ENCODE peak calls at places on chromosomes 12 and 14, in seven cellular contexts. V is SK-N-SH, U is nephron progenitor cell, N is fibroblast of lung, Q is stomach, M is activated B cell treated with CpG ODN at 0.5 μM for 24 hours, J is MCF 10A. P is an unnamed sample.

GRCh38 chr14:21227981-21228380 is 41.3 kb downstream of the HNRNPC start:
- DNase-seq in V (no peak), U (no peak), N (no peak), Q (no peak), M (no peak), J (no peak), P (no peak)

GRCh38 chr12:130669205-130669557 is 46.9 kb downstream of the RIMBP2 start:
- DNase-seq in V (no peak), U (no peak), N (no peak), Q (no peak), M (no peak), J (no peak), P (no peak)

GRCh38 chr14:89425931-89426330 is 8.9 kb upstream of the FOXN3 start:
- DNase-seq in V (no peak), U (no peak), N (peak), Q (no peak), M (no peak), J (peak), P (peak)

GRCh38 chr12:125069616-125070015 is 4.4 kb downstream of the AACS start:
- DNase-seq in V (no peak), U (no peak), N (no peak), Q (no peak), M (no peak), J (no peak), P (no peak)

GRCh38 chr12:68242777-68243176 is 10.6 kb downstream of the IL22 start:
- DNase-seq in V (no peak), U (no peak), N (no peak), Q (no peak), M (no peak), J (no peak), P (no peak)

GRCh38 chr12:47206450-47206830 is 126.7 kb upstream of the AMIGO2 start:
- DNase-seq in V (no peak), U (no peak), N (no peak), Q (no peak), M (no peak), J (no peak), P (no peak)

GRCh38 chr12:6850796-6851152 is 312 bp downstream of the CDCA3 start:
- DNase-seq in V (no peak), U (no peak), N (no peak), Q (no peak), M (no peak), J (no peak), P (no peak)

GRCh38 chr12:22738945-22739344 is 114.0 kb downstream of the ETNK1 start:
- DNase-seq in V (no peak), U (no peak), N (peak), Q (no peak), M (no peak), J (peak), P (peak)

GRCh38 chr14:25180221-25180620 is 130.3 kb upstream of the STXBP6 start:
- DNase-seq in V (no peak), U (no peak), N (no peak), Q (no peak), M (no peak), J (no peak), P (no peak)

GRCh38 chr12:111284709-111285108 is 84.2 kb downstream of the PHETA1 start:
- DNase-seq in V (no peak), U (no peak), N (no peak), Q (no peak), M (no peak), J (no peak), P (no peak)

GRCh38 chr12:51886021-51886710 is 1.7 kb upstream of the ANKRD33 start:
- DNase-seq in V (no peak), U (no peak), N (peak), Q (no peak), M (no peak), J (peak), P (peak)

GRCh38 chr12:119721306-119721705 is 53.4 kb downstream of the PRKAB1 start:
- DNase-seq in V (no peak), U (no peak), N (no peak), Q (no peak), M (no peak), J (no peak), P (no peak)

GRCh38 chr14:92108345-92109254 is 2.2 kb upstream of the ATXN3 start:
- DNase-seq in V (no peak), U (peak), N (no peak), Q (no peak), M (peak), J (no peak), P (no peak)

GRCh38 chr14:103501921-103502669 is 20.5 kb downstream of the CKB start:
- DNase-seq in V (no peak), U (no peak), N (no peak), Q (no peak), M (no peak), J (no peak), P (no peak)

GRCh38 chr12:94844452-94844851 is 159.0 kb downstream of the NDUFA12 start:
- DNase-seq in V (no peak), U (no peak), N (no peak), Q (no peak), M (no peak), J (no peak), P (no peak)

GRCh38 chr12:113154351-113154973 is 4.9 kb downstream of the CFAP73 start:
- DNase-seq in V (peak), U (peak), N (peak), Q (no peak), M (no peak), J (no peak), P (no peak)

DNA sequence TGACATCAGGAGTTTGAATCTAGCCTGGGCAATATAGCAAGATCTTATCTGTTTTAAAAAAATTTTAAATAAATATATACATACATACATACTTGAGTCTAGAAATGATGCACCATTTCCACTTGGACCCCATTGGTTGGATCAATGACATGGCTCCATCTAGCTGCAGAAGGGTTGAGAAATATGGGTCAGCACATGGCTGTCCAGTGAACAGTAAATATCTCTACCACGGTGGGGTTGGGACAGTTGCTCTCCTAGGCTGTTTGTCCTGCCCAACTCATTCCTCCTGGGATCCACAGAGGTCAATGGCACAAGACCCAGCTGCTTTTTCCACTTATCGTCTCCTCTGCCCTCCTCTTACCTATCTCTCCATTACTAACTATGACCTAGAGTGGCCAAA is 23.6 kb downstream of the PLEKHH1 start:
- DNase-seq in V (no peak), U (no peak), N (no peak), Q (no peak), M (no peak), J (no peak), P (no peak)
- TF ChIP-seq CTCF in V (no peak), U (no peak), N (no peak), Q (no peak), M (no peak), J (no peak), P (no peak)

GRCh38 chr14:94685166-94685581 is 73.0 kb downstream of the SERPINA3 start:
- DNase-seq in V (peak), U (no peak), N (no peak), Q (no peak), M (no peak), J (no peak), P (no peak)
- TF ChIP-seq CTCF in V (no peak), U (no peak), N (no peak), Q (no peak), M (no peak), J (no peak), P (no peak)

GRCh38 chr14:53327716-53328115 is 174.6 kb upstream of the DDHD1 start:
- DNase-seq in V (no peak), U (no peak), N (peak), Q (no peak), M (no peak), J (peak), P (peak)

GRCh38 chr14:53330441-53330840 is 177.3 kb upstream of the DDHD1 start:
- DNase-seq in V (no peak), U (no peak), N (no peak), Q (no peak), M (no peak), J (no peak), P (no peak)

GRCh38 chr14:53331247-53331646 is 178.1 kb upstream of the DDHD1 start:
- DNase-seq in V (no peak), U (no peak), N (peak), Q (no peak), M (no peak), J (peak), P (peak)

DNA sequence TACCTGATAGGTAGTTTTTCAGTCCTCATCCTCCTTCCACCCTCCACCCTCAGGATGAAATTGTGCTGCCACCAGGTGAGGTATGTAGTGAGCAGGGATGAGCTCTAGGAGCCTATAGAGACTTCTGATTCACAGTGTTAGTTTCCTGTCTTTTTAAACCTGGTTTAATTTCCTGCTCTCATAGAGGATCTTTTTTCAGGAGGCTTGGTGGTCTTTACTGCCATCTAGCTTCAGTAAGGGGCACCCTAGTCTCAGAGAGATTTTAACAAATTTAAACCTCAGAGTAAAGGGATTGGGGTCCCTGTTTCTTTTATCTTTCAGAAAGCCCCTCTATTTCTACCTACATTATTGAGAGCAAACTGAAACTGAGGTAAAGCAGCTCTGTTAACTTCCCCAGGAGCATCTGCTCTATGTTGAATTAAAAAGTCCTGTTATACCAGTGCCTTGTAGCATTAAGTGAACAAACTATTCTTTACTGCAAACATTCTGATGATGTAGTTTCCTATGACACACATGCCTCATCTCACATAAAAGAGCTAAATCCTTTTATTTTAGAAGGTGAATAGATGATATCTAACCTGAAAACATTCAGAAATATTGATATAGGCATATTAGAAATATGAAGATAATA is 172.2 kb upstream of the DDHD1 start:
- DNase-seq in V (peak), U (no peak), N (peak), Q (no peak), M (no peak), J (no peak), P (no peak)
- TF ChIP-seq CTCF in V (peak), U (peak), N (peak), Q (no peak), M (no peak), J (no peak), P (peak)

GRCh38 chr12:2240984-2241383 is 188.2 kb downstream of the CACNA1C start:
- DNase-seq in V (no peak), U (no peak), N (no peak), Q (no peak), M (no peak), J (no peak), P (no peak)

GRCh38 chr12:2242816-2243215 is 190.0 kb downstream of the CACNA1C start:
- DNase-seq in V (no peak), U (no peak), N (no peak), Q (no peak), M (no peak), J (no peak), P (no peak)

GRCh38 chr12:2243275-2243674 is 190.5 kb downstream of the CACNA1C start:
- DNase-seq in V (no peak), U (no peak), N (no peak), Q (no peak), M (no peak), J (no peak), P (no peak)

GRCh38 chr12:2240390-2240789 is 187.6 kb downstream of the CACNA1C start:
- DNase-seq in V (no peak), U (no peak), N (no peak), Q (no peak), M (no peak), J (no peak), P (no peak)

DNA sequence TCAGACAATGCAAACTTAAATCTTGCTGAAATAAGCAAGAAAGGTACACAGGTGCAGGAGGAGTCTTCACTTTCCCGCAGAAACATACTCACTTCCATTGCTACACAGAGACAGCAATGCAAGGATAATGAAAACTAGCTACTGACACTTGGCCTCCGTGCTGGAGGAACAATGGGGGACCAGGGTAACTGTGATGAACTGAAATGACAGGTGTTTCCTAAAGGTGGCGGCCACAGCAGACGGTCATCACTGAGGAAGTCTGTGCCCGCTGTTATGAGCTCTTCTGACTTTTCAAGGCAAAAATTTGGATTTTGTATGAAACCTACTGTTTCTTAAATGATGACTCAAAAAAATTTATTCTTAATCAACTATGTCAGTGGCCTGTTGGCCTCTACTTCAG is 189.4 kb downstream of the CACNA1C start:
- DNase-seq in V (no peak), U (no peak), N (no peak), Q (no peak), M (no peak), J (no peak), P (no peak)
- TF ChIP-seq CTCF in V (no peak), U (no peak), N (no peak), Q (no peak), M (no peak), J (no peak), P (no peak)

GRCh38 chr12:26528943-26529342 is 304.1 kb downstream of the ITPR2 start:
- DNase-seq in V (no peak), U (no peak), N (no peak), Q (no peak), M (no peak), J (no peak), P (no peak)

GRCh38 chr12:26527702-26528101 is 305.3 kb downstream of the ITPR2 start:
- DNase-seq in V (no peak), U (no peak), N (no peak), Q (no peak), M (no peak), J (no peak), P (no peak)

GRCh38 chr12:26523708-26524150 is 309.3 kb downstream of the ITPR2 start:
- DNase-seq in V (peak), U (no peak), N (peak), Q (peak), M (no peak), J (peak), P (peak)

GRCh38 chr12:26520869-26521268 is 312.1 kb downstream of the ITPR2 start:
- DNase-seq in V (no peak), U (no peak), N (no peak), Q (no peak), M (no peak), J (no peak), P (no peak)

GRCh38 chr12:26524862-26525465 is 308.0 kb downstream of the ITPR2 start:
- DNase-seq in V (no peak), U (no peak), N (peak), Q (no peak), M (no peak), J (peak), P (peak)
- TF ChIP-seq CTCF in V (peak), U (peak), N (peak), Q (no peak), M (no peak), J (peak), P (peak)

DNA sequence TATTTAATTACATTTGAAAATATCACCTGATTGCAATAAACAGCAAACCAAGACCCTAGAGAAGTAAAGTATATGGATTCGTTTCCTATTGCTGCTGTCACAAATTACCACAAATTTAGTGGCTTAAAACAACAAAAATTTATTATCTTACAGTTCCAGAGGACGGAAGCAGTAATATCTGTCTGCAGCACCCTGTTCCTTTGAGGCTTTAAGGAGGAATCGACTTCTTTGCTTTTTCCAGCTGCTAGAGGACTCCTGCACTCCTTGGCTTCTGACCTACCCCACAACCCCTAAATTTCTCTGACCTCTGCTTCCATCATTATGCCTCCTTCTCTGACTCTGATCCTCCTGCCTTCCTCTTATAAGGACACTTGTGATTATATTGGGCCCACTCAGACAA is 23.8 kb upstream of the PPM1A start:
- DNase-seq in V (no peak), U (no peak), N (no peak), Q (no peak), M (no peak), J (no peak), P (no peak)
- TF ChIP-seq CTCF in V (no peak), U (no peak), N (no peak), Q (no peak), M (no peak), J (no peak), P (no peak)

GRCh38 chr12:14842315-14842714 is 1.0 kb downstream of the ART4 start:
- DNase-seq in V (no peak), U (no peak), N (no peak), Q (no peak), M (no peak), J (no peak), P (no peak)

GRCh38 chr12:14843425-14843887 is at the start of gene ART4:
- DNase-seq in V (peak), U (no peak), N (no peak), Q (no peak), M (no peak), J (no peak), P (no peak)

GRCh38 chr12:14846878-14847580 is 3.7 kb upstream of the ART4 start:
- DNase-seq in V (no peak), U (no peak), N (no peak), Q (no peak), M (no peak), J (no peak), P (no peak)

GRCh38 chr12:14846042-14846587 is 2.8 kb upstream of the ART4 start:
- DNase-seq in V (no peak), U (no peak), N (no peak), Q (no peak), M (no peak), J (no peak), P (peak)

DNA sequence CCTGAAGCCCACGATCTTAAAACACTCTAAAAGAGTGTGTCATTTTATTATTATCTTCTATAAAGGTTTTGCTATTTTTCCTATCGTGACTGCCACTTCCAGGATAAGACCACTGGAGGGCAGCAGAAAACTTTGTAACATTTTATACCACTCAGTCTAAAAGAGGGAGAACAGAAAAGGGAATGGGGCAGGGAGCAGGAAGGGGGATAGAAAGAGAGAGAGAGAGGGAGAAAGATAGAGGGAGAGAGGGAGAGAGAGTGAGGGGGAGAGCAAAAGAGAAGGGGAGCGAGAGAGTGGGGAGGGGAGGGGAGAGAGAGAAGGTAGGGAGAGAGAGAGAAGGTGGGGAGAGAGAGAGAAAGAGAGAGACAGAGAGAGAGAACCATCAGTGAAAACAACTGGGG is 2.0 kb upstream of the ART4 start:
- DNase-seq in V (peak), U (peak), N (peak), Q (peak), M (no peak), J (peak), P (peak)
- TF ChIP-seq CTCF in V (peak), U (peak), N (peak), Q (no peak), M (peak), J (peak), P (peak)

GRCh38 chr12:98151984-98152383 is 363.4 kb upstream of the TMPO start:
- DNase-seq in V (no peak), U (no peak), N (no peak), Q (no peak), M (no peak), J (no peak), P (no peak)

GRCh38 chr12:98149270-98149669 is 366.1 kb upstream of the TMPO start:
- DNase-seq in V (no peak), U (no peak), N (no peak), Q (no peak), M (no peak), J (peak), P (no peak)

GRCh38 chr12:98151105-98151504 is 364.3 kb upstream of the TMPO start:
- DNase-seq in V (no peak), U (no peak), N (no peak), Q (no peak), M (no peak), J (no peak), P (no peak)

GRCh38 chr12:98156697-98157096 is 358.7 kb upstream of the TMPO start:
- DNase-seq in V (no peak), U (no peak), N (no peak), Q (no peak), M (no peak), J (no peak), P (no peak)

GRCh38 chr12:98154850-98155249 is 360.5 kb upstream of the TMPO start:
- DNase-seq in V (peak), U (peak), N (peak), Q (no peak), M (no peak), J (peak), P (peak)
- TF ChIP-seq CTCF in V (peak), U (peak), N (no peak), Q (no peak), M (no peak), J (peak), P (peak)

GRCh38 chr14:75803768-75804167 is 142.7 kb downstream of the TTLL5 start:
- DNase-seq in V (no peak), U (peak), N (no peak), Q (no peak), M (no peak), J (no peak), P (peak)

GRCh38 chr14:75805646-75806045 is 144.6 kb downstream of the TTLL5 start:
- DNase-seq in V (no peak), U (no peak), N (no peak), Q (no peak), M (no peak), J (no peak), P (no peak)

GRCh38 chr14:75806247-75806876 is 145.3 kb downstream of the TTLL5 start:
- DNase-seq in V (no peak), U (no peak), N (no peak), Q (no peak), M (no peak), J (peak), P (no peak)

GRCh38 chr14:75804570-75805275 is 143.7 kb downstream of the TTLL5 start:
- DNase-seq in V (no peak), U (no peak), N (no peak), Q (no peak), M (no peak), J (no peak), P (no peak)

DNA sequence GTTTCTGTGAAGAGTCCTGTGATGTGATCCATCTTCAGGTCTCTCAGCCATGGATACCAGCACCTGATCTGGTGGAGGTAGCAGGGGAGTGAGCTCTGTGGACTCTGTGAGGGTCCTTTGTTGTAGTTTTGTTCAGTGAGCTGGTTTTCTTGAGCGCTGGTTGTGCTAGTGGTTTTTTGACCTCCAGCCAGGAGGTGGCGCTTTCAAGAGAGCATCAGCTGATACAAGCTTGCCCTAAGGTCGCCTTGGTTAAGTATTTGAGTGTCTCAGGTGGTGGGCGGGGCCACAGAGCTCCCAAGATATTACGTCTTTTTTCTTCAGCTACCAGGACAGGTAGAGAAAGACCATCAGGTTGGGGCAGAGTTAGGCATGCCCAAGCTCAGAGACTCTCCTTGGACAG is 139.7 kb downstream of the TTLL5 start:
- DNase-seq in V (no peak), U (no peak), N (no peak), Q (no peak), M (no peak), J (no peak), P (no peak)
- TF ChIP-seq CTCF in V (peak), U (no peak), N (no peak), Q (no peak), M (no peak), J (no peak), P (peak)